ENCODE peak calls at places on chromosomes 7 and 10, in five cellular contexts. K, R, A, O and H are unnamed samples. For H3K36me3, the result is how much of the 10 kb centered on the place peaks cover.

GRCh38 chr10:52778511-52779392 is 6.2 kb upstream of the MBL2 start:
- DNase-seq in A (no peak), K (no peak), R (no peak), O (no peak), H (no peak)

GRCh38 chr10:70651661-70652060 is 20.6 kb upstream of the ADAMTS14 start:
- DNase-seq in R (no peak), O (no peak), A (no peak), K (peak), H (no peak)

GRCh38 chr7:32250494-32251260 is 180.5 kb upstream of the PDE1C start:
- DNase-seq in K (no peak), O (no peak), A (no peak), R (no peak), H (no peak)

GRCh38 chr10:84534168-84534567 is 205.8 kb downstream of the CCSER2 start:
- DNase-seq in R (no peak), O (no peak), K (no peak), A (no peak), H (no peak)

GRCh38 chr10:112898540-112899395 is 51.3 kb upstream of the TCF7L2 start:
- DNase-seq in K (no peak), R (no peak), A (no peak), O (no peak), H (no peak)

GRCh38 chr7:27303021-27303420 is 60.4 kb downstream of the EVX1 start:
- DNase-seq in R (no peak), O (no peak), K (peak), A (no peak), H (peak)

GRCh38 chr10:99522511-99523250 is 10.1 kb upstream of the NKX2-3 start:
- DNase-seq in R (no peak), A (peak), O (no peak), K (no peak), H (no peak)

GRCh38 chr7:6359742-6360141 is 87.3 kb upstream of the CYTH3 start:
- DNase-seq in A (no peak), K (no peak), R (no peak), O (no peak), H (no peak)

GRCh38 chr7:158133515-158134271 is 453.9 kb downstream of the PTPRN2 start:
- DNase-seq in K (no peak), R (no peak), A (peak), O (no peak), H (no peak)

GRCh38 chr7:145347271-145347670 is 511.4 kb upstream of the TPK1 start:
- DNase-seq in O (no peak), K (no peak), R (no peak), A (no peak), H (no peak)

GRCh38 chr10:84416245-84416555 is 87.8 kb downstream of the CCSER2 start:
- DNase-seq in K (no peak), R (no peak), O (no peak), A (no peak), H (no peak)

GRCh38 chr10:75329190-75329745 is 72.3 kb downstream of the ZNF503 start:
- DNase-seq in R (no peak), A (no peak), O (no peak), K (no peak), H (no peak)

GRCh38 chr7:18087687-18088078 is 60.0 kb upstream of the PRPS1L1 start:
- DNase-seq in K (no peak), O (peak), R (no peak), A (no peak), H (no peak)

GRCh38 chr10:61763778-61764177 is 101.0 kb downstream of the CABCOCO1 start:
- DNase-seq in A (no peak), R (no peak), K (no peak), O (no peak), H (no peak)
- H3K27ac ChIP-seq in A (no peak), R (no peak), K (no peak), O (no peak), H (no peak)

GRCh38 chr7:148804343-148805234 is 79.5 kb downstream of the EZH2 start:
- DNase-seq in O (no peak), R (no peak), K (no peak), A (no peak), H (no peak)
- H3K36me3 ChIP-seq in O (under half), R (half or more), K (under half), A (under half), H (under half)

GRCh38 chr7:40220421-40220911 is 85.7 kb downstream of the SUGCT start:
- DNase-seq in R (no peak), K (peak), A (no peak), O (no peak), H (no peak)
- H3K27ac ChIP-seq in R (peak), K (peak), A (no peak), O (no peak), H (peak)

GRCh38 chr10:130221456-130222375 is 85.5 kb downstream of the GLRX3 start:
- DNase-seq in R (no peak), O (no peak), A (peak), K (no peak), H (peak)
- H3K36me3 ChIP-seq in R (under half), O (under half), A (under half), K (under half), H (under half)

GRCh38 chr7:139746652-139747051 is 31.1 kb downstream of the HIPK2 start:
- DNase-seq in K (no peak), O (no peak), R (no peak), A (no peak), H (no peak)
- H3K27ac ChIP-seq in K (no peak), O (peak), R (no peak), A (no peak), H (no peak)

GRCh38 chr10:79138449-79139123 is 69.8 kb downstream of the ZMIZ1 start:
- DNase-seq in K (no peak), R (no peak), A (no peak), O (no peak), H (no peak)
- H3K36me3 ChIP-seq in K (under half), R (half or more), A (under half), O (under half), H (under half)